ENCODE peak calls at places on chromosomes 11 and 22, in six cellular contexts. D is NCI-H1105, R is upper lobe of left lung, Q is H54, Z is non-pigmented ciliary epithelial cell, H is T-cell. F is an unnamed sample.

GRCh38 chr11:114074546-114075342 is 15.2 kb downstream of the ZBTB16 start:
- DNase-seq in D (no peak), R (peak), Q (no peak), Z (no peak), H (no peak), F (no peak)

GRCh38 chr11:119169272-119169719 is 771 bp downstream of the NLRX1 start:
- DNase-seq in D (no peak), R (peak), Q (no peak), Z (peak), H (peak), F (no peak)

GRCh38 chr11:47004595-47005033 is 68.1 kb downstream of the CSTPP1 start:
- DNase-seq in D (no peak), R (peak), Q (peak), Z (peak), H (no peak), F (peak)

GRCh38 chr22:48841881-48842582 is 985.6 kb downstream of the BRD1 start:
- DNase-seq in D (no peak), R (no peak), Q (no peak), Z (no peak), H (no peak), F (no peak)

GRCh38 chr22:18114976-18115652 is 4.5 kb downstream of the TUBA8 start:
- DNase-seq in D (no peak), R (no peak), Q (no peak), Z (no peak), H (no peak), F (no peak)

GRCh38 chr11:86735462-86736302 is 63.3 kb upstream of the ME3 start:
- DNase-seq in D (no peak), R (no peak), Q (no peak), Z (no peak), H (no peak), F (no peak)

GRCh38 chr11:35047179-35047578 is 91.8 kb upstream of the CD44 start:
- DNase-seq in D (no peak), R (no peak), Q (no peak), Z (no peak), H (peak), F (no peak)

GRCh38 chr11:97611345-97611744 is 1221.5 kb downstream of the JRKL start:
- DNase-seq in D (no peak), R (no peak), Q (no peak), Z (no peak), H (no peak), F (no peak)

GRCh38 chr11:128530119-128531091 is 57.0 kb downstream of the ETS1 start:
- DNase-seq in D (no peak), R (no peak), Q (no peak), Z (peak), H (no peak), F (no peak)

GRCh38 chr22:23530766-23531282 is 49.3 kb downstream of the IGLL1 start:
- DNase-seq in D (no peak), R (no peak), Q (no peak), Z (no peak), H (no peak), F (no peak)

GRCh38 chr22:41311487-41311886 is 10.2 kb downstream of the ZC3H7B start:
- DNase-seq in D (no peak), R (no peak), Q (no peak), Z (no peak), H (no peak), F (no peak)

GRCh38 chr22:46067159-46068111 is 82.9 kb upstream of the PPARA start:
- DNase-seq in D (peak), R (peak), Q (no peak), Z (no peak), H (no peak), F (no peak)

GRCh38 chr11:47171856-47172255 is 4.8 kb downstream of the ARFGAP2 start:
- DNase-seq in D (no peak), R (no peak), Q (no peak), Z (no peak), H (no peak), F (no peak)

GRCh38 chr22:25953919-25954318 is 211.9 kb downstream of the MYO18B start:
- DNase-seq in D (no peak), R (no peak), Q (no peak), Z (no peak), H (no peak), F (no peak)

GRCh38 chr11:24043842-24044241 is 453.0 kb upstream of the LUZP2 start:
- DNase-seq in D (no peak), R (no peak), Q (no peak), Z (no peak), H (no peak), F (peak)

GRCh38 chr22:38087855-38088254 is 3.9 kb upstream of the SLC16A8 start:
- DNase-seq in D (no peak), R (no peak), Q (no peak), Z (no peak), H (no peak), F (no peak)

GRCh38 chr11:86477495-86478155 is 102.9 kb downstream of the CCDC81 start:
- DNase-seq in D (no peak), R (no peak), Q (no peak), Z (no peak), H (no peak), F (no peak)

GRCh38 chr22:22666307-22667091 is 22.1 kb downstream of the GGTLC2 start:
- DNase-seq in D (no peak), R (peak), Q (no peak), Z (no peak), H (peak), F (no peak)

GRCh38 chr11:33452806-33453205 is 195.6 kb downstream of the HIPK3 start:
- DNase-seq in D (no peak), R (no peak), Q (peak), Z (peak), H (no peak), F (no peak)

GRCh38 chr22:29979645-29980303 is 96.8 kb downstream of the MTMR3 start:
- DNase-seq in D (no peak), R (no peak), Q (no peak), Z (no peak), H (no peak), F (no peak)

GRCh38 chr22:20298803-20299735 is 20.8 kb downstream of the DGCR6L start:
- DNase-seq in D (peak), R (peak), Q (peak), Z (no peak), H (peak), F (peak)

GRCh38 chr11:70100283-70100610 is 22.1 kb downstream of the ANO1 start:
- DNase-seq in D (no peak), R (no peak), Q (no peak), Z (no peak), H (no peak), F (no peak)

GRCh38 chr11:115522302-115522701 is 18.1 kb upstream of the CADM1 start:
- DNase-seq in D (no peak), R (no peak), Q (no peak), Z (no peak), H (no peak), F (no peak)

GRCh38 chr22:40161182-40161581 is 16.5 kb upstream of the TNRC6B start:
- DNase-seq in D (no peak), R (no peak), Q (no peak), Z (no peak), H (no peak), F (no peak)

GRCh38 chr11:45079943-45080719 is 66.3 kb upstream of the PRDM11 start:
- DNase-seq in D (no peak), R (peak), Q (no peak), Z (no peak), H (peak), F (no peak)

GRCh38 chr11:124670732-124671131 is 2.8 kb downstream of the SIAE start:
- DNase-seq in D (no peak), R (peak), Q (no peak), Z (no peak), H (peak), F (no peak)

GRCh38 chr22:49738566-49738965 is 89.1 kb downstream of the BRD1 start:
- DNase-seq in D (no peak), R (no peak), Q (no peak), Z (no peak), H (no peak), F (no peak)

GRCh38 chr11:105130189-105130813 is 9.3 kb downstream of the CARD18 start:
- DNase-seq in D (no peak), R (no peak), Q (no peak), Z (no peak), H (no peak), F (no peak)